ENCODE peak calls at places on chromosomes 11 and 22, in seven cellular contexts. One of them, this sample, is unnamed.

GRCh38 chr11:35047179-35047578 is 91.8 kb upstream of the CD44 start:
- DNase-seq in left ventricle myocardium inferior: no peak
- DNase-seq in mesendoderm: no peak
- DNase-seq in CD8-positive, alpha-beta T cell: peak
- DNase-seq in OCI-LY7: peak
- DNase-seq in fibroblast of the aortic adventitia: no peak
- DNase-seq in brain microvascular endothelial cell: no peak
- DNase-seq in this sample: no peak

GRCh38 chr11:28086569-28086968 is 21.4 kb downstream of the KIF18A start:
- DNase-seq in left ventricle myocardium inferior: no peak
- DNase-seq in mesendoderm: no peak
- DNase-seq in CD8-positive, alpha-beta T cell: no peak
- DNase-seq in OCI-LY7: no peak
- DNase-seq in fibroblast of the aortic adventitia: peak
- DNase-seq in brain microvascular endothelial cell: peak
- DNase-seq in this sample: no peak

GRCh38 chr11:79047356-79047755 is 393.5 kb downstream of the TENM4 start:
- DNase-seq in left ventricle myocardium inferior: no peak
- DNase-seq in mesendoderm: no peak
- DNase-seq in CD8-positive, alpha-beta T cell: no peak
- DNase-seq in OCI-LY7: no peak
- DNase-seq in fibroblast of the aortic adventitia: no peak
- DNase-seq in brain microvascular endothelial cell: no peak
- DNase-seq in this sample: no peak

GRCh38 chr22:38954414-38955043 is 2.9 kb upstream of the APOBEC3A start:
- DNase-seq in left ventricle myocardium inferior: no peak
- DNase-seq in mesendoderm: no peak
- DNase-seq in CD8-positive, alpha-beta T cell: no peak
- DNase-seq in OCI-LY7: no peak
- DNase-seq in fibroblast of the aortic adventitia: no peak
- DNase-seq in brain microvascular endothelial cell: no peak
- DNase-seq in this sample: no peak

GRCh38 chr22:20572132-20572802 is 64.9 kb downstream of the MED15 start:
- DNase-seq in left ventricle myocardium inferior: peak
- DNase-seq in mesendoderm: no peak
- DNase-seq in CD8-positive, alpha-beta T cell: no peak
- DNase-seq in OCI-LY7: no peak
- DNase-seq in fibroblast of the aortic adventitia: no peak
- DNase-seq in brain microvascular endothelial cell: no peak
- DNase-seq in this sample: no peak

GRCh38 chr11:26229270-26229669 is 102.7 kb upstream of the ANO3 start:
- DNase-seq in left ventricle myocardium inferior: no peak
- DNase-seq in mesendoderm: no peak
- DNase-seq in CD8-positive, alpha-beta T cell: no peak
- DNase-seq in OCI-LY7: no peak
- DNase-seq in fibroblast of the aortic adventitia: peak
- DNase-seq in brain microvascular endothelial cell: peak
- DNase-seq in this sample: no peak

GRCh38 chr11:12794556-12795230 is 120.5 kb downstream of the TEAD1 start:
- DNase-seq in left ventricle myocardium inferior: peak
- DNase-seq in mesendoderm: peak
- DNase-seq in CD8-positive, alpha-beta T cell: no peak
- DNase-seq in OCI-LY7: no peak
- DNase-seq in fibroblast of the aortic adventitia: no peak
- DNase-seq in brain microvascular endothelial cell: no peak
- DNase-seq in this sample: no peak

GRCh38 chr11:131217313-131218297 is 152.8 kb upstream of the NTM start:
- DNase-seq in left ventricle myocardium inferior: no peak
- DNase-seq in mesendoderm: peak
- DNase-seq in CD8-positive, alpha-beta T cell: no peak
- DNase-seq in OCI-LY7: peak
- DNase-seq in fibroblast of the aortic adventitia: no peak
- DNase-seq in brain microvascular endothelial cell: no peak
- DNase-seq in this sample: no peak

GRCh38 chr22:20782083-20782482 is 8.2 kb downstream of the SERPIND1 start:
- DNase-seq in left ventricle myocardium inferior: no peak
- DNase-seq in mesendoderm: no peak
- DNase-seq in CD8-positive, alpha-beta T cell: no peak
- DNase-seq in OCI-LY7: no peak
- DNase-seq in fibroblast of the aortic adventitia: no peak
- DNase-seq in brain microvascular endothelial cell: no peak
- DNase-seq in this sample: no peak

GRCh38 chr11:11662578-11662977 is 40.8 kb upstream of the GALNT18 start:
- DNase-seq in left ventricle myocardium inferior: no peak
- DNase-seq in mesendoderm: no peak
- DNase-seq in CD8-positive, alpha-beta T cell: no peak
- DNase-seq in OCI-LY7: no peak
- DNase-seq in fibroblast of the aortic adventitia: no peak
- DNase-seq in brain microvascular endothelial cell: no peak
- DNase-seq in this sample: no peak

GRCh38 chr11:58786693-58787092 is 55.0 kb upstream of the GLYAT start:
- DNase-seq in left ventricle myocardium inferior: no peak
- DNase-seq in mesendoderm: no peak
- DNase-seq in CD8-positive, alpha-beta T cell: no peak
- DNase-seq in OCI-LY7: no peak
- DNase-seq in fibroblast of the aortic adventitia: no peak
- DNase-seq in brain microvascular endothelial cell: no peak
- DNase-seq in this sample: no peak

GRCh38 chr11:41201156-41201555 is 258.3 kb downstream of the LRRC4C start:
- DNase-seq in left ventricle myocardium inferior: no peak
- DNase-seq in mesendoderm: peak
- DNase-seq in CD8-positive, alpha-beta T cell: no peak
- DNase-seq in OCI-LY7: peak
- DNase-seq in fibroblast of the aortic adventitia: no peak
- DNase-seq in brain microvascular endothelial cell: no peak
- DNase-seq in this sample: no peak

GRCh38 chr11:74701351-74701750 is 29.9 kb downstream of the CHRDL2 start:
- DNase-seq in left ventricle myocardium inferior: no peak
- DNase-seq in mesendoderm: peak
- DNase-seq in CD8-positive, alpha-beta T cell: no peak
- DNase-seq in OCI-LY7: peak
- DNase-seq in fibroblast of the aortic adventitia: no peak
- DNase-seq in brain microvascular endothelial cell: no peak
- DNase-seq in this sample: no peak

GRCh38 chr22:50673231-50674126 is 856 bp downstream of the SHANK3 start:
- DNase-seq in left ventricle myocardium inferior: no peak
- DNase-seq in mesendoderm: peak
- DNase-seq in CD8-positive, alpha-beta T cell: peak
- DNase-seq in OCI-LY7: no peak
- DNase-seq in fibroblast of the aortic adventitia: no peak
- DNase-seq in brain microvascular endothelial cell: no peak
- DNase-seq in this sample: no peak

DNA sequence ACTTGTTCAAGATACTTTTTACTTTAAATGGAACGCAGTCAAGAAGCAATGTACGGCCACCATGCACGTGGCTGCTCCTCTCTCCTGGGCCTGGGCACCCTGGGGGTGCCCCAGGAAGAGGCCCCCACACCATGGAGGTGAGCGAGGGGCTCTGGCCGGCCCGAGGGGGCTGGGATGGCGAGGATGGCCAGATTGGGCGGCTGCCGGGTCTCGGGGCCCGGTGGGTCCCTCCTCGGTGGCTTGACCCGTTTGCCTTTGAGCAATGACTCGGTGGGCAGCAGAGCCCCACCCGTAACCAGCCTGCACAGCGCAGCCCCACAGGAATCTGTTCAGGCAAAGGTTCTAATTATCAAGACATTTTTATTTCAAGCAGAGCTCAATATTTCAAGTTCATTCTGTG is 167.4 kb downstream of the BRD1 start:
- DNase-seq in left ventricle myocardium inferior: no peak
- DNase-seq in mesendoderm: no peak
- DNase-seq in CD8-positive, alpha-beta T cell: no peak
- DNase-seq in OCI-LY7: no peak
- DNase-seq in fibroblast of the aortic adventitia: no peak
- DNase-seq in brain microvascular endothelial cell: no peak
- DNase-seq in this sample: peak
- H3K4me3 ChIP-seq in left ventricle myocardium inferior: no peak
- H3K4me3 ChIP-seq in mesendoderm: no peak
- H3K4me3 ChIP-seq in CD8-positive, alpha-beta T cell: no peak
- H3K4me3 ChIP-seq in OCI-LY7: no peak
- H3K4me3 ChIP-seq in fibroblast of the aortic adventitia: no peak
- H3K4me3 ChIP-seq in brain microvascular endothelial cell: no peak
- H3K4me3 ChIP-seq in this sample: no peak

DNA sequence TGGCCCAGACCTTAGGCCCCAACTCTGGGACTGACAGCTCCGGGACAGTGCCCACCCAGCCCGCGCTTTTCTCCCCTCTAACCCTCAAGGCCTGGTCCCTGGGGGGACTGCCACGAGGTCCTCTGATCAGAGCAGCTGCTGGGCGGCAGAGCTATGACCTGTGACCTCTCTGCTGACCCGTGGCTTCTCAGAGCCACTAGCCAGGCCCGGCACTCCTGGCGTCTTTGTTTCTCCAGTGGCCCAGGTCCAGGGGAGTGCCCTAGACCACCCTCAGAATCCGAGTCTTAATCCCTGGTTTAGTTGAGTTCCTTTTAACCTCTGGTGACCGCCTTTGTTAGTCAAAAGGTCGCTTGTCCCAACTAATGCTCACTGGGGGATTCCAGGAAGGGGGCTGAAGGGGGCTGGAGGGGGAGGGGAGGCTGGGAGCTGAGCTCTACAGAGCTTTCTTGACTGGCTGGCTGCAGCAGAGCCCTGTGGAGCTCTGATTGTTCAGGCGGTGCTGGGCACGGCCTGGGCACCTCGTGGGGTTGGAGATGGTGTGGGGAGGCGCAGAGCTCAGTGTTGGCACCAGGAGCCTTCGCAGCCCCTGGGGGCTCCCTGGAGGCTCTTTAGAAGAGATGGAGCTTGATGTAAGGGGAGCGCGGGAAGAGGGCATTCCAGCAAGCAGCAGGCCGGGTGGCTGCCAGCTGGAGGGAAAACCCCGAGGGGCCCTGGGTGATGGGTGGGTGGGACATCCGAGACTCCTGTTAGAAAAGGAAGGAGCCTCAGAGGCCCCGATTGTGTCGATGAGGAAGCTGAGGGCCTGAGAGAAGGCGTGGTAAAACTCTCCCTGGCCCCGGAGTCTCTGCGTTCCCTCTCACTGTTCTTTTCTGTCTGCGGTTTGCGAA is 1.4 kb downstream of the FBLN1 start:
- DNase-seq in left ventricle myocardium inferior: no peak
- DNase-seq in mesendoderm: peak
- DNase-seq in CD8-positive, alpha-beta T cell: no peak
- DNase-seq in OCI-LY7: no peak
- DNase-seq in fibroblast of the aortic adventitia: peak
- DNase-seq in brain microvascular endothelial cell: peak
- DNase-seq in this sample: no peak
- H3K4me3 ChIP-seq in left ventricle myocardium inferior: peak
- H3K4me3 ChIP-seq in mesendoderm: peak
- H3K4me3 ChIP-seq in CD8-positive, alpha-beta T cell: no peak
- H3K4me3 ChIP-seq in OCI-LY7: no peak
- H3K4me3 ChIP-seq in fibroblast of the aortic adventitia: peak
- H3K4me3 ChIP-seq in brain microvascular endothelial cell: peak
- H3K4me3 ChIP-seq in this sample: no peak

GRCh38 chr11:32172771-32173170 is 81.9 kb downstream of the RCN1 start:
- DNase-seq in left ventricle myocardium inferior: no peak
- DNase-seq in mesendoderm: no peak
- DNase-seq in CD8-positive, alpha-beta T cell: no peak
- DNase-seq in OCI-LY7: no peak
- DNase-seq in fibroblast of the aortic adventitia: peak
- DNase-seq in brain microvascular endothelial cell: no peak
- DNase-seq in this sample: no peak
- H3K4me3 ChIP-seq in left ventricle myocardium inferior: peak
- H3K4me3 ChIP-seq in mesendoderm: no peak
- H3K4me3 ChIP-seq in CD8-positive, alpha-beta T cell: no peak
- H3K4me3 ChIP-seq in OCI-LY7: no peak
- H3K4me3 ChIP-seq in fibroblast of the aortic adventitia: peak
- H3K4me3 ChIP-seq in brain microvascular endothelial cell: peak
- H3K4me3 ChIP-seq in this sample: no peak

DNA sequence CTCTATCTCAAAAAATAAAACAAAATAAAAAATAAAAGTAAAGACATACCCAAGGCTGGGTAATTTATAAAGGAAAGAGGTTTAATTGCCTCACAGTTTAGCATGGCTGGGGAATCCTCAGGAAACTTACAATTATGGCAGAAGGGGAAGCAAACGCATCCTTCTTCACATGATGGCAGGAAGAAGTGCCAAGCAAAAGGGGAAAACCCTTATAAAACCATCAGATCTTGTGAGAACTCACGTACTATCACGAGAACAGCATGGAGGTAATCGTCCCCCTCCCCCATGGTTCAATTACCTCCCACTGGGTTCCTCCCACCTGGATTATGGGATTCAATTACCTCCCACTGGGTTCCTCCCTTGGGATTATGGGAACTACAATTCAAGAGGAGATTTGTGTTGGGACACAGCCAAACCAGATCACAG is 8.3 kb upstream of the SSTR3 start:
- DNase-seq in left ventricle myocardium inferior: no peak
- DNase-seq in mesendoderm: no peak
- DNase-seq in CD8-positive, alpha-beta T cell: no peak
- DNase-seq in OCI-LY7: no peak
- DNase-seq in fibroblast of the aortic adventitia: peak
- DNase-seq in brain microvascular endothelial cell: no peak
- DNase-seq in this sample: no peak
- H3K4me3 ChIP-seq in left ventricle myocardium inferior: no peak
- H3K4me3 ChIP-seq in mesendoderm: no peak
- H3K4me3 ChIP-seq in CD8-positive, alpha-beta T cell: peak
- H3K4me3 ChIP-seq in OCI-LY7: no peak
- H3K4me3 ChIP-seq in fibroblast of the aortic adventitia: no peak
- H3K4me3 ChIP-seq in brain microvascular endothelial cell: no peak
- H3K4me3 ChIP-seq in this sample: no peak